ENCODE peak calls at places on chromosomes 6 and 20, in five cellular contexts. One of them, this sample, is unnamed.

GRCh38 chr6:162442675-162443074 is 284.9 kb downstream of the PRKN start:
- DNase-seq in CD4-positive, CD25-positive, alpha-beta regulatory T cell: no peak
- DNase-seq in fibroblast of lung: peak; percentile 17
- DNase-seq in neural progenitor cell: peak; percentile 80
- DNase-seq in left ventricle myocardium inferior: no peak
- DNase-seq in this sample: no peak

GRCh38 chr6:28537065-28537464 is 11.4 kb downstream of the GPX5 start:
- DNase-seq in CD4-positive, CD25-positive, alpha-beta regulatory T cell: no peak
- DNase-seq in fibroblast of lung: peak; percentile 12
- DNase-seq in neural progenitor cell: peak; percentile 49
- DNase-seq in left ventricle myocardium inferior: no peak
- DNase-seq in this sample: no peak

GRCh38 chr6:106227612-106228507 is 97.7 kb downstream of the ATG5 start:
- DNase-seq in CD4-positive, CD25-positive, alpha-beta regulatory T cell: no peak
- DNase-seq in fibroblast of lung: no peak
- DNase-seq in neural progenitor cell: no peak
- DNase-seq in left ventricle myocardium inferior: no peak
- DNase-seq in this sample: no peak

GRCh38 chr6:108559097-108559883 is 1.4 kb upstream of the FOXO3 start:
- DNase-seq in CD4-positive, CD25-positive, alpha-beta regulatory T cell: peak; percentile 82
- DNase-seq in fibroblast of lung: peak; percentile 83
- DNase-seq in neural progenitor cell: peak; percentile 89
- DNase-seq in left ventricle myocardium inferior: peak; percentile 93
- DNase-seq in this sample: peak; percentile 93

GRCh38 chr20:14657231-14657630 is 319.8 kb upstream of the FLRT3 start:
- DNase-seq in CD4-positive, CD25-positive, alpha-beta regulatory T cell: no peak
- DNase-seq in fibroblast of lung: peak; percentile 3
- DNase-seq in neural progenitor cell: no peak
- DNase-seq in left ventricle myocardium inferior: no peak
- DNase-seq in this sample: no peak

GRCh38 chr6:17703256-17703694 is 3.5 kb downstream of the NUP153 start:
- DNase-seq in CD4-positive, CD25-positive, alpha-beta regulatory T cell: no peak
- DNase-seq in fibroblast of lung: peak; percentile 86
- DNase-seq in neural progenitor cell: no peak
- DNase-seq in left ventricle myocardium inferior: no peak
- DNase-seq in this sample: no peak

GRCh38 chr6:137240168-137240567 is 21.0 kb upstream of the IFNGR1 start:
- DNase-seq in CD4-positive, CD25-positive, alpha-beta regulatory T cell: no peak
- DNase-seq in fibroblast of lung: peak; percentile 97
- DNase-seq in neural progenitor cell: no peak
- DNase-seq in left ventricle myocardium inferior: peak; percentile 40
- DNase-seq in this sample: peak; percentile 64

GRCh38 chr6:126937426-126937825 is 181.0 kb upstream of the RSPO3 start:
- DNase-seq in CD4-positive, CD25-positive, alpha-beta regulatory T cell: no peak
- DNase-seq in fibroblast of lung: peak; percentile 3
- DNase-seq in neural progenitor cell: no peak
- DNase-seq in left ventricle myocardium inferior: no peak
- DNase-seq in this sample: no peak

GRCh38 chr6:73985891-73986290 is 289.9 kb downstream of the CD109 start:
- DNase-seq in CD4-positive, CD25-positive, alpha-beta regulatory T cell: no peak
- DNase-seq in fibroblast of lung: peak; percentile 41
- DNase-seq in neural progenitor cell: peak; percentile 39
- DNase-seq in left ventricle myocardium inferior: no peak
- DNase-seq in this sample: no peak

GRCh38 chr6:106184629-106185028 is 98.5 kb downstream of the PRDM1 start:
- DNase-seq in CD4-positive, CD25-positive, alpha-beta regulatory T cell: no peak
- DNase-seq in fibroblast of lung: no peak
- DNase-seq in neural progenitor cell: no peak
- DNase-seq in left ventricle myocardium inferior: no peak
- DNase-seq in this sample: no peak

GRCh38 chr6:137725949-137726348 is 141.1 kb upstream of the TNFAIP3 start:
- DNase-seq in CD4-positive, CD25-positive, alpha-beta regulatory T cell: no peak
- DNase-seq in fibroblast of lung: no peak
- DNase-seq in neural progenitor cell: no peak
- DNase-seq in left ventricle myocardium inferior: no peak
- DNase-seq in this sample: no peak

GRCh38 chr6:167044696-167045095 is 45.5 kb downstream of the CEP43 start:
- DNase-seq in CD4-positive, CD25-positive, alpha-beta regulatory T cell: no peak
- DNase-seq in fibroblast of lung: peak; percentile 3
- DNase-seq in neural progenitor cell: no peak
- DNase-seq in left ventricle myocardium inferior: peak; percentile 29
- DNase-seq in this sample: no peak

GRCh38 chr6:22236626-22237414 is 60.0 kb downstream of the PRL start:
- DNase-seq in CD4-positive, CD25-positive, alpha-beta regulatory T cell: no peak
- DNase-seq in fibroblast of lung: peak; percentile 87
- DNase-seq in neural progenitor cell: no peak
- DNase-seq in left ventricle myocardium inferior: no peak
- DNase-seq in this sample: peak; percentile 21

GRCh38 chr6:161736796-161737292 is 463.0 kb upstream of the AGPAT4 start:
- DNase-seq in CD4-positive, CD25-positive, alpha-beta regulatory T cell: no peak
- DNase-seq in fibroblast of lung: no peak
- DNase-seq in neural progenitor cell: no peak
- DNase-seq in left ventricle myocardium inferior: no peak
- DNase-seq in this sample: no peak

GRCh38 chr6:50187212-50188055 is 137.7 kb upstream of the DEFB112 start:
- DNase-seq in CD4-positive, CD25-positive, alpha-beta regulatory T cell: no peak
- DNase-seq in fibroblast of lung: no peak
- DNase-seq in neural progenitor cell: peak; percentile 68
- DNase-seq in left ventricle myocardium inferior: no peak
- DNase-seq in this sample: no peak

GRCh38 chr20:46330072-46330763 is 21.9 kb upstream of the CDH22 start:
- DNase-seq in CD4-positive, CD25-positive, alpha-beta regulatory T cell: no peak
- DNase-seq in fibroblast of lung: no peak
- DNase-seq in neural progenitor cell: no peak
- DNase-seq in left ventricle myocardium inferior: no peak
- DNase-seq in this sample: no peak

GRCh38 chr6:144033816-144034540 is 25.9 kb upstream of the PLAGL1 start:
- DNase-seq in CD4-positive, CD25-positive, alpha-beta regulatory T cell: no peak
- DNase-seq in fibroblast of lung: peak; percentile 78
- DNase-seq in neural progenitor cell: peak; percentile 8
- DNase-seq in left ventricle myocardium inferior: no peak
- DNase-seq in this sample: no peak

GRCh38 chr6:118630067-118630466 is 21.3 kb downstream of the CEP85L start:
- DNase-seq in CD4-positive, CD25-positive, alpha-beta regulatory T cell: no peak
- DNase-seq in fibroblast of lung: no peak
- DNase-seq in neural progenitor cell: no peak
- DNase-seq in left ventricle myocardium inferior: no peak
- DNase-seq in this sample: no peak

GRCh38 chr20:62163986-62164762 is 18.7 kb upstream of the MTG2 start:
- DNase-seq in CD4-positive, CD25-positive, alpha-beta regulatory T cell: no peak
- DNase-seq in fibroblast of lung: no peak
- DNase-seq in neural progenitor cell: no peak
- DNase-seq in left ventricle myocardium inferior: no peak
- DNase-seq in this sample: peak; percentile 46

GRCh38 chr20:4820833-4821518 is 99.3 kb downstream of the PRND start:
- DNase-seq in CD4-positive, CD25-positive, alpha-beta regulatory T cell: no peak
- DNase-seq in fibroblast of lung: peak; percentile 48
- DNase-seq in neural progenitor cell: no peak
- DNase-seq in left ventricle myocardium inferior: no peak
- DNase-seq in this sample: no peak

GRCh38 chr20:38179846-38180245 is 14.8 kb upstream of the TGM2 start:
- DNase-seq in CD4-positive, CD25-positive, alpha-beta regulatory T cell: no peak
- DNase-seq in fibroblast of lung: no peak
- DNase-seq in neural progenitor cell: no peak
- DNase-seq in left ventricle myocardium inferior: no peak
- DNase-seq in this sample: no peak

GRCh38 chr6:55974688-55975087 is 99.3 kb upstream of the BMP5 start:
- DNase-seq in CD4-positive, CD25-positive, alpha-beta regulatory T cell: no peak
- DNase-seq in fibroblast of lung: no peak
- DNase-seq in neural progenitor cell: no peak
- DNase-seq in left ventricle myocardium inferior: no peak
- DNase-seq in this sample: no peak

GRCh38 chr6:44511126-44511525 is 123.6 kb downstream of the CDC5L start:
- DNase-seq in CD4-positive, CD25-positive, alpha-beta regulatory T cell: no peak
- DNase-seq in fibroblast of lung: no peak
- DNase-seq in neural progenitor cell: no peak
- DNase-seq in left ventricle myocardium inferior: no peak
- DNase-seq in this sample: no peak

GRCh38 chr20:1803216-1804128 is 91.7 kb upstream of the SIRPA start:
- DNase-seq in CD4-positive, CD25-positive, alpha-beta regulatory T cell: no peak
- DNase-seq in fibroblast of lung: peak; percentile 59
- DNase-seq in neural progenitor cell: peak; percentile 93
- DNase-seq in left ventricle myocardium inferior: peak; percentile 72
- DNase-seq in this sample: peak; percentile 60

GRCh38 chr6:153588328-153588727 is 450.7 kb upstream of the OPRM1 start:
- DNase-seq in CD4-positive, CD25-positive, alpha-beta regulatory T cell: no peak
- DNase-seq in fibroblast of lung: no peak
- DNase-seq in neural progenitor cell: no peak
- DNase-seq in left ventricle myocardium inferior: no peak
- DNase-seq in this sample: no peak

GRCh38 chr6:34341481-34341971 is 50.9 kb downstream of the NUDT3 start:
- DNase-seq in CD4-positive, CD25-positive, alpha-beta regulatory T cell: no peak
- DNase-seq in fibroblast of lung: peak; percentile 70
- DNase-seq in neural progenitor cell: no peak
- DNase-seq in left ventricle myocardium inferior: no peak
- DNase-seq in this sample: no peak

GRCh38 chr6:91482498-91482897 is 895.6 kb upstream of the MAP3K7 start:
- DNase-seq in CD4-positive, CD25-positive, alpha-beta regulatory T cell: no peak
- DNase-seq in fibroblast of lung: no peak
- DNase-seq in neural progenitor cell: no peak
- DNase-seq in left ventricle myocardium inferior: no peak
- DNase-seq in this sample: no peak

GRCh38 chr6:121760640-121761213 is 325.3 kb downstream of the GJA1 start:
- DNase-seq in CD4-positive, CD25-positive, alpha-beta regulatory T cell: no peak
- DNase-seq in fibroblast of lung: no peak
- DNase-seq in neural progenitor cell: peak; percentile 48
- DNase-seq in left ventricle myocardium inferior: no peak
- DNase-seq in this sample: no peak

GRCh38 chr6:130178692-130179091 is 44.1 kb downstream of the SAMD3 start:
- DNase-seq in CD4-positive, CD25-positive, alpha-beta regulatory T cell: no peak
- DNase-seq in fibroblast of lung: peak; percentile 84
- DNase-seq in neural progenitor cell: no peak
- DNase-seq in left ventricle myocardium inferior: no peak
- DNase-seq in this sample: no peak

GRCh38 chr6:45132059-45132458 is 196.1 kb upstream of the RUNX2 start:
- DNase-seq in CD4-positive, CD25-positive, alpha-beta regulatory T cell: no peak
- DNase-seq in fibroblast of lung: peak; percentile 22
- DNase-seq in neural progenitor cell: no peak
- DNase-seq in left ventricle myocardium inferior: no peak
- DNase-seq in this sample: no peak

GRCh38 chr6:3518356-3518841 is 61.5 kb upstream of the SLC22A23 start:
- DNase-seq in CD4-positive, CD25-positive, alpha-beta regulatory T cell: no peak
- DNase-seq in fibroblast of lung: peak; percentile 74
- DNase-seq in neural progenitor cell: no peak
- DNase-seq in left ventricle myocardium inferior: no peak
- DNase-seq in this sample: peak; percentile 56

GRCh38 chr20:25198663-25199363 is 3.3 kb downstream of the ENTPD6 start:
- DNase-seq in CD4-positive, CD25-positive, alpha-beta regulatory T cell: no peak
- DNase-seq in fibroblast of lung: no peak
- DNase-seq in neural progenitor cell: peak; percentile 33
- DNase-seq in left ventricle myocardium inferior: no peak
- DNase-seq in this sample: no peak

GRCh38 chr6:170155464-170156196 is 135.2 kb downstream of the DLL1 start:
- DNase-seq in CD4-positive, CD25-positive, alpha-beta regulatory T cell: no peak
- DNase-seq in fibroblast of lung: no peak
- DNase-seq in neural progenitor cell: no peak
- DNase-seq in left ventricle myocardium inferior: peak; percentile 9
- DNase-seq in this sample: no peak

DNA sequence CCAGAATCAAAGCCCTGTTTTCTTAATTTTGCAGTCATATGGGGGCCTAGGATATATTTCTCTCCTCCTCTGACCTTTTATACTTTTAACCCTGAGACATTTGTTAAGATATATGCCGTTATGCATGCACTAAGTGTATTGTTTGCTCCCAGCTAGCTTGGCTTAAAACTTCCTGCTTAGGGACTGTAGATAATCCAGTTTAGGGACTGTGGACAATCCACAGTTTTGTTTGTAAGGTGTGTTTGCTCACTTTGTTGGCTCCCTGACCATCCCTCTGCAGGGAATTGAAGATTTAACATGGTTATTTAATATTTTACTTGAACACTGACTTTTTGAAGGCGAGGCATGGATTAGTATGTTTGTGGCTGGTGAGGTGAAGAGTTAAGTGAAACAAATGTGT is 166.3 kb upstream of the TSHZ2 start:
- DNase-seq in CD4-positive, CD25-positive, alpha-beta regulatory T cell: no peak
- DNase-seq in fibroblast of lung: no peak
- DNase-seq in neural progenitor cell: no peak
- DNase-seq in left ventricle myocardium inferior: no peak
- DNase-seq in this sample: no peak
- H3K27ac ChIP-seq in CD4-positive, CD25-positive, alpha-beta regulatory T cell: no peak overlapping the region
- H3K27ac ChIP-seq in fibroblast of lung: no peak overlapping the region
- H3K27ac ChIP-seq in neural progenitor cell: no peak overlapping the region
- H3K27ac ChIP-seq in left ventricle myocardium inferior: no peak overlapping the region
- H3K27ac ChIP-seq in this sample: no peak overlapping the region

DNA sequence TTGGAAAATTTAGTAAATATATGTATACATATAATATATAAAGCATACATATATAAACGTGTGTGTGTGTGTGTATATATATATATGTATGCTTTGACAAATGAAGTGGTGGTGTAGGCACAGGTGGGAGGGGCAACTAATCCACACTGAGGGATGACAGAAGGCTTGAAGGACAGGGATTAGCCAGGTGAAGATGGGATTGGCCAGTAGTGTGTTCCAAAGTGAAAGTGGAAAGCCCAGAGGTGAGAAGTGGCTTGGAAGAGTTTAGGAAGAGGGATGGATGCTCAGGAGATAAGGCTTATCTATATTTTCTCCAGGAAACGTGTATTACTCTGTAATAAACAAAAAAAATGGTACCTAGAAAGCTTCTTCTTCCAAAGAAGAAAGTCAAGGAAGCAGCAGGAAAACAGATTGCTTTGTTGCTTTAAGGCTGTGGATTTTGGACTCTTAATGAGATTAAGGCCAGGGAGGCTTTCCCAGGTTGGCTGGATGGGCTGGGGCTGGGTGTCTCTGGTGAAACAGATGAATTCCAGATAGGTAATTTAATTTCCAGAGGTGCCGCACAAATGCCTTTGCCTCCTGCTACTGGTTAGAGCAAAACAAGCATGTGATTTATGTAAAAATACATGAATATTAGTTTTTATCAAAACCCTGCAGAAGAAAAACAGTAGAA is 63.9 kb downstream of the JARID2 start:
- DNase-seq in CD4-positive, CD25-positive, alpha-beta regulatory T cell: no peak
- DNase-seq in fibroblast of lung: no peak
- DNase-seq in neural progenitor cell: no peak
- DNase-seq in left ventricle myocardium inferior: no peak
- DNase-seq in this sample: no peak
- H3K9me3 ChIP-seq in CD4-positive, CD25-positive, alpha-beta regulatory T cell: no peaks in the 10 kb centered on the region
- H3K9me3 ChIP-seq in fibroblast of lung: no peaks in the 10 kb centered on the region
- H3K9me3 ChIP-seq in neural progenitor cell: no peaks in the 10 kb centered on the region
- H3K9me3 ChIP-seq in left ventricle myocardium inferior: no peaks in the 10 kb centered on the region
- H3K9me3 ChIP-seq in this sample: no peaks in the 10 kb centered on the region

DNA sequence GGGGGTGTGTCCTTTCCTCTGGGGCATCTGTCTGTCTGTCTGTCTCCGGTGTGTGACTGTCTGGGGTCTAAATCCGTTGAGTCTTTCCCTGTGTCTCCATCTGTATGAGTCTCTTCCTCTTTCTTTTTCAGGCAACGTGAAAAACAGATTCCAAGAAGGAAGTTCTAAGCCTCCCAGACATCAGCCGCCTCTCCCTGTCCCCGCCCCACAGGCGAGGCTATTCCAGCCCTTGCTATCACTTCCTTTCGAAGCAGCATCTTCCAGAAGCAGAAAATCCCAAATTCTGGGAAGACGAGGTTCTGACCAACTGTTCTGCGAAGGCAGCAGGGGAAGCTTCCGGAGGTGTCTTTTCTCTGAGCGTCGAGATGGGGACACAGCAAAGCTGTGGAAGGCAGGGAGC is 34.0 kb downstream of the PMEPA1 start:
- DNase-seq in CD4-positive, CD25-positive, alpha-beta regulatory T cell: no peak
- DNase-seq in fibroblast of lung: no peak
- DNase-seq in neural progenitor cell: no peak
- DNase-seq in left ventricle myocardium inferior: no peak
- DNase-seq in this sample: no peak
- H3K27ac ChIP-seq in CD4-positive, CD25-positive, alpha-beta regulatory T cell: no peak overlapping the region
- H3K27ac ChIP-seq in fibroblast of lung: no peak overlapping the region
- H3K27ac ChIP-seq in neural progenitor cell: no peak overlapping the region
- H3K27ac ChIP-seq in left ventricle myocardium inferior: no peak overlapping the region
- H3K27ac ChIP-seq in this sample: no peak overlapping the region

GRCh38 chr20:63356511-63356910 is 4.6 kb downstream of the CHRNA4 start:
- DNase-seq in CD4-positive, CD25-positive, alpha-beta regulatory T cell: no peak
- DNase-seq in fibroblast of lung: no peak
- DNase-seq in neural progenitor cell: no peak
- DNase-seq in left ventricle myocardium inferior: no peak
- DNase-seq in this sample: no peak
- H3K9me3 ChIP-seq in CD4-positive, CD25-positive, alpha-beta regulatory T cell: no peaks in the 10 kb centered on the region
- H3K9me3 ChIP-seq in fibroblast of lung: no peaks in the 10 kb centered on the region
- H3K9me3 ChIP-seq in neural progenitor cell: no peaks in the 10 kb centered on the region
- H3K9me3 ChIP-seq in left ventricle myocardium inferior: no peaks in the 10 kb centered on the region
- H3K9me3 ChIP-seq in this sample: no peaks in the 10 kb centered on the region